ENCODE peak calls at places on chromosomes 11 and 22, in four cellular contexts. U, T, I and V are unnamed samples.

GRCh38 chr22:27238935-27239510 is 562.5 kb downstream of the MN1 start:
- DNase-seq in I (no peak), T (peak), U (no peak), V (peak)

GRCh38 chr11:65436412-65437032 is 13.9 kb downstream of the NEAT1 start:
- DNase-seq in U (no peak), T (peak), I (no peak), V (no peak)

GRCh38 chr11:2208691-2209369 is 37.2 kb upstream of the TH start:
- DNase-seq in T (no peak), U (no peak), I (no peak), V (peak)

GRCh38 chr11:105790021-105790420 is 180.1 kb downstream of the GRIA4 start:
- DNase-seq in U (no peak), T (no peak), I (no peak), V (no peak)

GRCh38 chr22:48267681-48268080 is 1505.2 kb downstream of the TBC1D22A start:
- DNase-seq in I (no peak), U (no peak), T (no peak), V (no peak)

GRCh38 chr11:63939351-63939920 is 634 bp downstream of the NAA40 start:
- DNase-seq in T (peak), I (no peak), U (no peak), V (no peak)

GRCh38 chr11:127035812-127036211 is 35.2 kb upstream of the KIRREL3 start:
- DNase-seq in U (no peak), T (no peak), I (no peak), V (no peak)

GRCh38 chr11:134584001-134584561 is 172.0 kb upstream of the B3GAT1 start:
- DNase-seq in U (no peak), I (no peak), T (no peak), V (peak)

GRCh38 chr11:61477126-61477525 is 31.4 kb upstream of the LRRC10B start:
- DNase-seq in T (no peak), I (no peak), U (no peak), V (no peak)

GRCh38 chr11:134207538-134208239 is 16.1 kb downstream of the NCAPD3 start:
- DNase-seq in I (no peak), T (peak), U (no peak), V (no peak)

GRCh38 chr11:76803811-76804600 is 20.9 kb downstream of the TSKU start:
- DNase-seq in I (no peak), U (no peak), T (no peak), V (no peak)

GRCh38 chr11:30501744-30502143 is 84.4 kb downstream of the MPPED2 start:
- DNase-seq in T (no peak), I (no peak), U (no peak), V (no peak)

GRCh38 chr22:44026630-44027511 is 2.8 kb downstream of the PARVB start:
- DNase-seq in U (no peak), I (peak), T (peak), V (no peak)

GRCh38 chr11:72229336-72229924 is 4.9 kb downstream of the INPPL1 start:
- DNase-seq in I (no peak), T (no peak), U (no peak), V (no peak)
- TF ChIP-seq RFX5 in I (no peak), T (no peak), U (no peak), V (no peak)

GRCh38 chr11:96342131-96342970 is 644 bp downstream of the MAML2 start:
- DNase-seq in T (no peak), U (no peak), I (no peak), V (peak)

GRCh38 chr11:96340555-96340885 is 2.5 kb downstream of the MAML2 start:
- DNase-seq in I (no peak), T (no peak), U (no peak), V (no peak)

GRCh38 chr11:96342971-96343711 is at the start of gene MAML2:
- DNase-seq in I (peak), U (peak), T (peak), V (peak)

GRCh38 chr11:96339704-96340554 is 3.1 kb downstream of the MAML2 start:
- DNase-seq in T (peak), U (no peak), I (no peak), V (no peak)

DNA sequence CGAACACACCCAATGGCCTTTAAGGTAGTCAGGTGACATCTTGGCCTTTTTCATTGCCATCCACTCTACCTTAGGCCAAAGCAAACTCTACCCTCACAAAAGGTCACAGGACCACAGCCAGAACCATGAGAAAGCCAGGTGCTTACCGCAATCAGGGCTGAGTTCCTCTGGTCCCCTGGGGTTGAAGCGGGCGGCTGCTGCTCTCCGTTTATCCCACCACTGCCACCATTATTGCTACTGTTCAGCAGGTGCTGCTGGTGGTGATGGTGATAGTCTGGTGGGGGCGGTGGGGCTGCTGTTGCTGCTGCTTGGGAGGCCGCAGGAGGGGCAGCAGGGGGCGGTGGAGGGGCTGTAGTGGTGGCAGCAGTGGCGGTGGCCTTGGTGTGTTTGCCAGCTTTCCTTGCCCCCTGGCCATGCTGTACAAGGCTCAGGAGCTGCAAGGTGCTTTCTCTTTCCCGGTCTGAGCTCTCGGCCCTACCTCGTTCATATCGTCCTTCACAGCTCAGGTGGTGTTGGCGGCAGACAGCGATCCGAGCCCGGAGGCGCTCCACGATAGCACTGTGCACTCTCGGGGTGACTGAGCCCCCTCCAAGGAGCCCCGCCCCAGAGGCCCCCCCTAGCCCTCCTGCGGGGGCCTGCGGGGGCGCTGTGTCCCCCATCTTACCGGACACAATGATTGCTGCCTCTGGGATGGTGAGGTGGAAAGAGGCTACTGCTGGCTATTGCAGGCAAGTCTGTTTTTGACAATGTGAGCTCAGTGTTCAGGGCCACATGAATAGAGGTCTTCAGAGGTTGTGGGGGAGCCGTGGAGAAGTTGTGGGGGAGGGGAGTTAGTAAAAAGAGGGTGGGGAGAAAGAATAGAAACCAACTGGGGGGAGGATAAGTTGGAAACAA is 1.5 kb downstream of the MAML2 start:
- DNase-seq in U (no peak), I (no peak), T (peak), V (peak)
- TF ChIP-seq YY1 in U (no peak), I (peak), T (peak), V (no peak)

GRCh38 chr22:37059876-37060449 is 8.4 kb downstream of the KCTD17 start:
- DNase-seq in T (no peak), U (no peak), I (no peak), V (no peak)
- TF ChIP-seq RFX5 in T (no peak), U (no peak), I (no peak), V (no peak)

DNA sequence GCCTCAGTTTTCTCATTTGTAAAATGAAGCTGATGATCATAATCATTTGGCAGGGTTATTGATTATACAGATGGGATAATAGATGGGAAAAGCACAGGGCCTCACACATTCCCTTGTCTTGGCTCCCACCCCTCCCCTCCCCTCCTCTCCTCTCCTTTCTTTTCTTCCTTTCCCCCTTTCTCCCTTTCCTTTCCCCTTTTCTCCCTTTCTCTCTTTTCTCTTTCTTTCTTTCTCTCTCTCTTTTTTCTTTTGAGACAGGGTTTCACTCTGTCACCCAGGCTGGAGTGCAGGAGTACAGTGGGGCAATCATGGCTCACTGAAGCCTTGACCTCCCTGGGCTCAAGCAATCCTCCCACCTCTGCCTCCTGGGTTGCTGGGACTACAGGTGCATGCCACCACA is 161.0 kb upstream of the NARS2 start:
- DNase-seq in U (no peak), T (no peak), I (no peak), V (no peak)
- TF ChIP-seq YY1 in U (no peak), T (no peak), I (no peak), V (no peak)

GRCh38 chr11:22780914-22781593 is 48.5 kb downstream of the SVIP start:
- DNase-seq in U (no peak), I (no peak), T (no peak), V (peak)

GRCh38 chr11:22775248-22775647 is 54.4 kb downstream of the SVIP start:
- DNase-seq in U (no peak), I (no peak), T (no peak), V (no peak)

GRCh38 chr11:22779850-22780249 is 49.8 kb downstream of the SVIP start:
- DNase-seq in I (no peak), T (no peak), U (no peak), V (no peak)

GRCh38 chr11:22774716-22775115 is 54.9 kb downstream of the SVIP start:
- DNase-seq in U (no peak), I (no peak), T (no peak), V (no peak)

GRCh38 chr11:22778642-22779041 is 51.0 kb downstream of the SVIP start:
- DNase-seq in U (no peak), T (no peak), I (no peak), V (peak)
- TF ChIP-seq RFX5 in U (no peak), T (no peak), I (no peak), V (no peak)

GRCh38 chr11:17687946-17688670 is 31.3 kb upstream of the MYOD1 start:
- DNase-seq in I (no peak), T (no peak), U (no peak), V (no peak)

GRCh38 chr11:17684550-17684949 is 34.8 kb upstream of the MYOD1 start:
- DNase-seq in U (no peak), I (no peak), T (peak), V (no peak)

GRCh38 chr11:17682848-17683247 is 36.5 kb upstream of the MYOD1 start:
- DNase-seq in T (no peak), I (no peak), U (no peak), V (no peak)

GRCh38 chr11:17686185-17686980 is 33.0 kb upstream of the MYOD1 start:
- DNase-seq in U (no peak), T (no peak), I (no peak), V (peak)

DNA sequence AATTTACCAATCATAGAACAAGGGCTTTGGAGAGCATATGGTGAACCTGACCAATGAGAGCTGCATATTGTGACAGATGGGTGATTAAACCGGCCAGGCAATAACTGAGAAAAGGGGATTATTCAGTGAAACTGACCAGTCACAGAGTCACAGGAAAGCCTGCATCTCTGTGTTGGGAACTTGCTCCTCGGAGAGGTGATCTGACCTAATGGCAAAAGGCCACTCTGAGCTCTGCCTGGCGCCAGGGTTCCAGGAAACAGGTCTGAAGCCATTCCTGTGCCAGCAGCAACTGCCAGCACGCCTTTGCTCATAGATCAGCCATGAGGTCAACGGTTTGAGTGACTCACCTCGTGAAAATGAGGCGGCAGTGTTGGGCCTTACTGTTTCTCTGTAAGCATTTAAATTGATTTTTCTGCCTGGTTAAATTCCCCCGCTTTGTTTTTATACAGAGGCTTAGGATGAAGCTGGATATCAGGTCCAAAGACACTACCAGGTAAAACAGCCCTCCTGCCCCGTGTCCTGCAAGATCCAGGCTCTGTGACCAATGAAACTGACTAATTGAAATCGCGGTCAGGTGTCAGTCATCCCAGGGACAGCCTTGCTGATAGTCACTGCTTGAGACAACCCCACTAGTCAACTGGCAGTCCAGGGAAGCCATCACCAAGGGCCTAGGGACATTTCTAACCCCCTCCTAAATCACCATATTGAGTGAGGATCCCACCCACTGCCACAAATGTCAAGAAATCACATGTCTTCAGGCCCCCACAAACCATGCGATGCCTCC is 35.8 kb upstream of the MYOD1 start:
- DNase-seq in I (no peak), U (no peak), T (no peak), V (no peak)
- TF ChIP-seq YY1 in I (no peak), U (no peak), T (no peak), V (peak)